ENCODE peak calls at places on chromosomes 7 and 10, in eight cellular contexts. One of them, this sample, is unnamed.
A peak's percentile ranks its signal among the peaks of the same experiment; 100 is the strongest.

GRCh38 chr10:116947838-116948529 is 57.0 kb downstream of the SHTN1 start:
- DNase-seq in activated naive CD4-positive, alpha-beta T cell treated with anti-CD3 and anti-CD28 coated beads, Interleukin-2, amount 50 U/mL, for 72 hours: no peak
- DNase-seq in hippocampal formation: no peak
- DNase-seq in hypothalamus: no peak
- DNase-seq in left cardiac atrium: no peak
- DNase-seq in NCI-H774: no peak
- DNase-seq in activated naive CD8-positive, alpha-beta T cell treated with anti-CD3 and anti-CD28 coated beads, Interleukin-2, amount 50 U/mL, for 24 hours: no peak
- DNase-seq in fibroblast of villous mesenchyme: peak; percentile 21
- DNase-seq in this sample: no peak

GRCh38 chr7:68258569-68258968 is 1261.9 kb downstream of the TYW1 start:
- DNase-seq in activated naive CD4-positive, alpha-beta T cell treated with anti-CD3 and anti-CD28 coated beads, Interleukin-2, amount 50 U/mL, for 72 hours: no peak
- DNase-seq in hippocampal formation: no peak
- DNase-seq in hypothalamus: no peak
- DNase-seq in left cardiac atrium: no peak
- DNase-seq in NCI-H774: no peak
- DNase-seq in activated naive CD8-positive, alpha-beta T cell treated with anti-CD3 and anti-CD28 coated beads, Interleukin-2, amount 50 U/mL, for 24 hours: no peak
- DNase-seq in fibroblast of villous mesenchyme: no peak
- DNase-seq in this sample: peak; percentile 34

GRCh38 chr10:124240721-124241350 is 147.4 kb upstream of the CHST15 start:
- DNase-seq in activated naive CD4-positive, alpha-beta T cell treated with anti-CD3 and anti-CD28 coated beads, Interleukin-2, amount 50 U/mL, for 72 hours: no peak
- DNase-seq in hippocampal formation: no peak
- DNase-seq in hypothalamus: no peak
- DNase-seq in left cardiac atrium: no peak
- DNase-seq in NCI-H774: no peak
- DNase-seq in activated naive CD8-positive, alpha-beta T cell treated with anti-CD3 and anti-CD28 coated beads, Interleukin-2, amount 50 U/mL, for 24 hours: no peak
- DNase-seq in fibroblast of villous mesenchyme: no peak
- DNase-seq in this sample: no peak

GRCh38 chr10:78879621-78880020 is 189.1 kb upstream of the ZMIZ1 start:
- DNase-seq in activated naive CD4-positive, alpha-beta T cell treated with anti-CD3 and anti-CD28 coated beads, Interleukin-2, amount 50 U/mL, for 72 hours: no peak
- DNase-seq in hippocampal formation: no peak
- DNase-seq in hypothalamus: no peak
- DNase-seq in left cardiac atrium: no peak
- DNase-seq in NCI-H774: no peak
- DNase-seq in activated naive CD8-positive, alpha-beta T cell treated with anti-CD3 and anti-CD28 coated beads, Interleukin-2, amount 50 U/mL, for 24 hours: no peak
- DNase-seq in fibroblast of villous mesenchyme: no peak
- DNase-seq in this sample: no peak

GRCh38 chr7:27750336-27750735 is 10.4 kb downstream of the TAX1BP1 start:
- DNase-seq in activated naive CD4-positive, alpha-beta T cell treated with anti-CD3 and anti-CD28 coated beads, Interleukin-2, amount 50 U/mL, for 72 hours: no peak
- DNase-seq in hippocampal formation: no peak
- DNase-seq in hypothalamus: no peak
- DNase-seq in left cardiac atrium: no peak
- DNase-seq in NCI-H774: no peak
- DNase-seq in activated naive CD8-positive, alpha-beta T cell treated with anti-CD3 and anti-CD28 coated beads, Interleukin-2, amount 50 U/mL, for 24 hours: no peak
- DNase-seq in fibroblast of villous mesenchyme: peak; percentile 74
- DNase-seq in this sample: no peak

GRCh38 chr7:77752016-77752415 is 46.2 kb downstream of the TMEM60 start:
- DNase-seq in activated naive CD4-positive, alpha-beta T cell treated with anti-CD3 and anti-CD28 coated beads, Interleukin-2, amount 50 U/mL, for 72 hours: no peak
- DNase-seq in hippocampal formation: no peak
- DNase-seq in hypothalamus: no peak
- DNase-seq in left cardiac atrium: no peak
- DNase-seq in NCI-H774: no peak
- DNase-seq in activated naive CD8-positive, alpha-beta T cell treated with anti-CD3 and anti-CD28 coated beads, Interleukin-2, amount 50 U/mL, for 24 hours: no peak
- DNase-seq in fibroblast of villous mesenchyme: peak; percentile 44
- DNase-seq in this sample: no peak

GRCh38 chr10:11663763-11664555 is 52.5 kb upstream of the USP6NL start:
- DNase-seq in activated naive CD4-positive, alpha-beta T cell treated with anti-CD3 and anti-CD28 coated beads, Interleukin-2, amount 50 U/mL, for 72 hours: no peak
- DNase-seq in hippocampal formation: no peak
- DNase-seq in hypothalamus: no peak
- DNase-seq in left cardiac atrium: no peak
- DNase-seq in NCI-H774: no peak
- DNase-seq in activated naive CD8-positive, alpha-beta T cell treated with anti-CD3 and anti-CD28 coated beads, Interleukin-2, amount 50 U/mL, for 24 hours: no peak
- DNase-seq in fibroblast of villous mesenchyme: no peak
- DNase-seq in this sample: no peak

GRCh38 chr10:44703241-44704155 is 207.6 kb upstream of the TMEM72 start:
- DNase-seq in activated naive CD4-positive, alpha-beta T cell treated with anti-CD3 and anti-CD28 coated beads, Interleukin-2, amount 50 U/mL, for 72 hours: no peak
- DNase-seq in hippocampal formation: no peak
- DNase-seq in hypothalamus: no peak
- DNase-seq in left cardiac atrium: no peak
- DNase-seq in NCI-H774: no peak
- DNase-seq in activated naive CD8-positive, alpha-beta T cell treated with anti-CD3 and anti-CD28 coated beads, Interleukin-2, amount 50 U/mL, for 24 hours: no peak
- DNase-seq in fibroblast of villous mesenchyme: peak; percentile 67
- DNase-seq in this sample: no peak

GRCh38 chr10:91378061-91378460 is 32.1 kb upstream of the HECTD2 start:
- DNase-seq in activated naive CD4-positive, alpha-beta T cell treated with anti-CD3 and anti-CD28 coated beads, Interleukin-2, amount 50 U/mL, for 72 hours: no peak
- DNase-seq in hippocampal formation: no peak
- DNase-seq in hypothalamus: no peak
- DNase-seq in left cardiac atrium: no peak
- DNase-seq in NCI-H774: no peak
- DNase-seq in activated naive CD8-positive, alpha-beta T cell treated with anti-CD3 and anti-CD28 coated beads, Interleukin-2, amount 50 U/mL, for 24 hours: no peak
- DNase-seq in fibroblast of villous mesenchyme: peak; percentile 7
- DNase-seq in this sample: no peak